ENCODE peak calls at places on chromosomes 2 and 18, in five cellular contexts. E is neural crest cell, X is OCI-LY7, N is thoracic aorta, B is endothelial cell. M is an unnamed sample.

GRCh38 chr2:168469281-168469988 is 13.4 kb downstream of the CERS6 start:
- DNase-seq in E (no peak), X (peak; percentile 12), N (no peak), B (no peak), M (no peak)

GRCh38 chr2:179751184-179751809 is 110.1 kb downstream of the ZNF385B start:
- DNase-seq in E (no peak), X (peak; percentile 31), N (no peak), B (no peak), M (no peak)

GRCh38 chr2:173680574-173680973 is 284.6 kb downstream of the SP3 start:
- DNase-seq in E (no peak), X (no peak), N (no peak), B (no peak), M (no peak)

GRCh38 chr2:2422621-2423020 is 91.5 kb upstream of the MYT1L start:
- DNase-seq in E (no peak), X (no peak), N (no peak), B (no peak), M (no peak)

GRCh38 chr2:219565130-219566080 is 5.9 kb downstream of the OBSL1 start:
- DNase-seq in E (no peak), X (no peak), N (no peak), B (no peak), M (no peak)

GRCh38 chr2:215171151-215171550 is 32.7 kb upstream of the ABCA12 start:
- DNase-seq in E (no peak), X (no peak), N (no peak), B (no peak), M (no peak)

GRCh38 chr2:43484323-43484930 is 111.4 kb downstream of the THADA start:
- DNase-seq in E (no peak), X (peak; percentile 83), N (no peak), B (no peak), M (no peak)

GRCh38 chr2:18378020-18378653 is 182.3 kb downstream of the RDH14 start:
- DNase-seq in E (peak; percentile 49), X (peak; percentile 52), N (no peak), B (peak; percentile 52), M (no peak)

GRCh38 chr2:44203542-44203941 is 34.9 kb downstream of the PPM1B start:
- DNase-seq in E (no peak), X (no peak), N (no peak), B (no peak), M (no peak)

GRCh38 chr2:219508444-219508734 is 5.9 kb upstream of the ASIC4 start:
- DNase-seq in E (no peak), X (no peak), N (no peak), B (no peak), M (no peak)

GRCh38 chr18:78512080-78512601 is 467.5 kb upstream of the SALL3 start:
- DNase-seq in E (no peak), X (no peak), N (no peak), B (no peak), M (no peak)

GRCh38 chr2:172858473-172858745 is 122.8 kb downstream of the RAPGEF4 start:
- DNase-seq in E (no peak), X (no peak), N (no peak), B (no peak), M (no peak)

GRCh38 chr2:205975082-205975949 is 110.7 kb downstream of the INO80D start:
- DNase-seq in E (no peak), X (no peak), N (no peak), B (no peak), M (no peak)

GRCh38 chr2:40192864-40193669 is 258.8 kb downstream of the SLC8A1 start:
- DNase-seq in E (no peak), X (no peak), N (no peak), B (no peak), M (no peak)

GRCh38 chr18:54798186-54798585 is 30.1 kb upstream of the RAB27B start:
- DNase-seq in E (no peak), X (no peak), N (no peak), B (no peak), M (no peak)

GRCh38 chr18:72588339-72588738 is 44.2 kb upstream of the CBLN2 start:
- DNase-seq in E (no peak), X (no peak), N (no peak), B (no peak), M (no peak)

GRCh38 chr2:57177176-57177575 is 869.4 kb upstream of the VRK2 start:
- DNase-seq in E (no peak), X (no peak), N (no peak), B (no peak), M (no peak)

GRCh38 chr2:164145093-164145987 is 409.5 kb upstream of the FIGN start:
- DNase-seq in E (no peak), X (no peak), N (no peak), B (no peak), M (no peak)

GRCh38 chr2:43102366-43103092 is 123.9 kb downstream of the ZFP36L2 start:
- DNase-seq in E (no peak), X (no peak), N (no peak), B (no peak), M (no peak)

GRCh38 chr2:218032336-218033171 is 29.8 kb upstream of the TNS1 start:
- DNase-seq in E (no peak), X (no peak), N (no peak), B (no peak), M (no peak)

GRCh38 chr2:165558832-165559231 is 89.3 kb downstream of the CSRNP3 start:
- DNase-seq in E (no peak), X (no peak), N (no peak), B (no peak), M (no peak)

GRCh38 chr2:37706784-37707183 is 35.3 kb upstream of the CDC42EP3 start:
- DNase-seq in E (no peak), X (no peak), N (no peak), B (no peak), M (no peak)

GRCh38 chr2:150586858-150587257 is 99.4 kb upstream of the RND3 start:
- DNase-seq in E (no peak), X (no peak), N (no peak), B (no peak), M (no peak)

GRCh38 chr2:216436369-216436768 is 24.1 kb downstream of the SMARCAL1 start:
- DNase-seq in E (no peak), X (no peak), N (no peak), B (no peak), M (no peak)

GRCh38 chr2:239370403-239370802 is 30.4 kb downstream of the HDAC4 start:
- DNase-seq in E (no peak), X (no peak), N (no peak), B (no peak), M (no peak)

GRCh38 chr2:112661656-112662305 is 16.0 kb downstream of the SLC20A1 start:
- DNase-seq in E (no peak), X (no peak), N (no peak), B (no peak), M (no peak)

GRCh38 chr2:30346475-30347169 is 100.4 kb upstream of the LCLAT1 start:
- DNase-seq in E (no peak), X (no peak), N (peak; percentile 41), B (no peak), M (no peak)

GRCh38 chr2:53960476-53960875 is 10.3 kb downstream of the PSME4 start:
- DNase-seq in E (no peak), X (no peak), N (no peak), B (no peak), M (no peak)

GRCh38 chr2:53964237-53964952 is 6.4 kb downstream of the PSME4 start:
- DNase-seq in E (no peak), X (no peak), N (no peak), B (no peak), M (no peak)

GRCh38 chr2:53970095-53970897 is 497 bp downstream of the PSME4 start:
- DNase-seq in E (peak; percentile 33), X (peak; percentile 45), N (peak; percentile 7), B (peak; percentile 29), M (no peak)

GRCh38 chr2:53969285-53970094 is 1.3 kb downstream of the PSME4 start:
- DNase-seq in E (no peak), X (peak; percentile 41), N (no peak), B (no peak), M (no peak)

GRCh38 chr2:53964987-53965687 is 5.7 kb downstream of the PSME4 start:
- DNase-seq in E (no peak), X (no peak), N (no peak), B (no peak), M (no peak)
- TF ChIP-seq CTCF in E (no peak), X (peak; percentile 30), N (no peak), B (no peak), M (no peak)

GRCh38 chr2:145503511-145503910 is 983.6 kb upstream of the ZEB2 start:
- DNase-seq in E (no peak), X (no peak), N (no peak), B (no peak), M (no peak)

GRCh38 chr2:145501920-145502319 is 982.0 kb upstream of the ZEB2 start:
- DNase-seq in E (no peak), X (no peak), N (no peak), B (no peak), M (no peak)
- TF ChIP-seq CTCF in E (no peak), X (no peak), N (no peak), B (no peak), M (no peak)

GRCh38 chr2:70984228-70984575 is 5.8 kb downstream of the ANKRD53 start:
- DNase-seq in E (no peak), X (no peak), N (no peak), B (no peak), M (no peak)

GRCh38 chr2:70985956-70986355 is 7.5 kb downstream of the ANKRD53 start:
- DNase-seq in E (no peak), X (no peak), N (no peak), B (no peak), M (no peak)

GRCh38 chr2:70985283-70985688 is 6.9 kb downstream of the ANKRD53 start:
- DNase-seq in E (no peak), X (no peak), N (no peak), B (no peak), M (no peak)

GRCh38 chr2:70983506-70984227 is 5.2 kb downstream of the ANKRD53 start:
- DNase-seq in E (no peak), X (no peak), N (no peak), B (no peak), M (no peak)

DNA sequence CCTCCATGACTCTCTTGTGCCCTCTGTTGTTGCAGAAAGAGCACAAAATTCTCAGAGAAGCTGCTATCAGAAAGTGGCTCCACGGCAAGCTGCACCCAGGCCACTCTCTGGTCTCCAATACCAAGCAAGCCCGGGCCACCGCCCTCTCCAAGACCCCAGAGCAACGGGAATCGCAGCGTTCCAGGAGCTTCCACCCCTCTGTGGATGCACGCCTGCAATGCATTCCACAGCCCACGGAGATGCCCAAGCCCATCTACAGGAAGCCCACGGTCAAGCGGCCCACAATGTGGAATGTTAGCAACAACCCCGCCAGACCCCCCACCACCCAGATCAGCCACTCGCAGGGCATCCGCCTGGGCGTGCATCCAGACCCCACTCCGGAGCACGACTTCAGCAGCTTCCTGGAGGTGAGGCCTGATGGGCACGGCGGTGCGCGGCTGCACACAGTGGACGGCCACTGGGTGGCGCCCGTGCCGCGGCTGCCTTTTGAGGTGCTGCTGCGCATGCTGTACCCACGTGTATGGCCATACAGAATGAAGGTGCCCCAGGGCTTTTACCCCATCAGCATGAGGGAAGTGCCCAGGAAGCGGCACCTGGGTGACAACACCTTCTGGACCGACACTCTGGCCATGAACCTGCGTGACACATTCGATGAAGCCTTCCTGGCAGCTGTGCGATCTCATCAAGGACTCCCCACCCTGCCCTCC is 6.3 kb downstream of the ANKRD53 start:
- DNase-seq in E (peak; percentile 62), X (peak; percentile 59), N (no peak), B (peak; percentile 82), M (peak; percentile 47)
- TF ChIP-seq CTCF in E (peak; percentile 83), X (peak; percentile 83), N (peak; percentile 66), B (peak; percentile 78), M (no peak)

DNA sequence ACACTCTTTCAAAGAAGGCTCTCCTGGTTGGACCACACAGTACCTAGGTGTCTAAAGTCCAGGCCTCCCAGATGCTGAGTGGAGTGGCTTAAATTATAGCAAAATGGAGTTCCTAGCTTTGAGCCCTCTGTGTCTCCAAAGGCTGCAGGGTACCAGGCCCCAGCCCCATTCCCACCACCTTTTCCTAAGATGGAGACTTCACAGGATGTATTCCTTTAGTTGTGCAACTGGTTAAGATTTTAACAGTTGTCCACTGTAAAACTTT is 4.9 kb downstream of the SMAD7 start:
- DNase-seq in E (no peak), X (no peak), N (no peak), B (no peak), M (no peak)
- TF ChIP-seq CTCF in E (no peak), X (no peak), N (no peak), B (no peak), M (no peak)